ENCODE peak calls at places on chromosomes 11 and 22, in nine cellular contexts. B is mammary epithelial cell; E is activated CD8-positive, alpha-beta T cell treated with anti-CD3 and anti-CD28 coated beads for 36 hours; I is GM13977; A is right lobe of liver; G is AG04450; Y is K562; W is A549; M is WTC11. V is an unnamed sample.

GRCh38 chr11:120219157-120219934 is 8.5 kb downstream of the OAF start:
- DNase-seq in B (no peak), E (no peak), I (no peak), A (no peak), G (no peak), Y (no peak), W (no peak), M (no peak), V (no peak)

GRCh38 chr11:28017816-28018215 is 90.1 kb downstream of the KIF18A start:
- DNase-seq in B (peak; percentile 47), E (no peak), I (no peak), A (no peak), G (no peak), Y (no peak), W (no peak), M (no peak), V (no peak)

GRCh38 chr22:32583921-32584335 is 109.3 kb downstream of the FBXO7 start:
- DNase-seq in B (no peak), E (no peak), I (no peak), A (no peak), G (no peak), Y (no peak), W (no peak), M (no peak), V (no peak)

GRCh38 chr11:77668760-77669159 is 31.2 kb upstream of the CLNS1A start:
- DNase-seq in B (no peak), E (no peak), I (no peak), A (no peak), G (no peak), Y (no peak), W (no peak), M (no peak), V (no peak)

GRCh38 chr11:5380740-5381342 is 2.8 kb upstream of the OR51M1 start:
- DNase-seq in B (peak; percentile 35), E (peak; percentile 46), I (peak; percentile 50), A (peak; percentile 58), G (peak; percentile 55), Y (peak; percentile 70), W (peak; percentile 36), M (peak; percentile 74), V (peak; percentile 46)

GRCh38 chr11:125338886-125339811 is 156.9 kb downstream of the FEZ1 start:
- DNase-seq in B (no peak), E (no peak), I (no peak), A (no peak), G (no peak), Y (no peak), W (no peak), M (no peak), V (no peak)

GRCh38 chr11:65873280-65874156 is 918 bp upstream of the EFEMP2 start:
- DNase-seq in B (peak; percentile 88), E (peak; percentile 97), I (peak; percentile 97), A (peak; percentile 95), G (peak; percentile 78), Y (peak; percentile 92), W (peak; percentile 95), M (peak; percentile 97), V (peak; percentile 97)

GRCh38 chr11:30919389-30920172 is 333.4 kb upstream of the MPPED2 start:
- DNase-seq in B (no peak), E (no peak), I (no peak), A (no peak), G (no peak), Y (no peak), W (no peak), M (no peak), V (no peak)

GRCh38 chr11:66183581-66184048 is 84.8 kb upstream of the RAB1B start:
- DNase-seq in B (no peak), E (peak; percentile 8), I (no peak), A (no peak), G (no peak), Y (peak; percentile 39), W (no peak), M (no peak), V (no peak)

GRCh38 chr22:45310331-45311032 is 748 bp downstream of the FAM118A start:
- DNase-seq in B (no peak), E (peak; percentile 42), I (no peak), A (no peak), G (no peak), Y (peak; percentile 27), W (no peak), M (no peak), V (no peak)

GRCh38 chr11:107929611-107930200 is 1.5 kb downstream of the RAB39A start:
- DNase-seq in B (no peak), E (no peak), I (peak; percentile 56), A (no peak), G (no peak), Y (no peak), W (no peak), M (no peak), V (peak; percentile 53)

GRCh38 chr22:47292546-47293320 is 530.3 kb downstream of the TBC1D22A start:
- DNase-seq in B (no peak), E (no peak), I (no peak), A (no peak), G (no peak), Y (no peak), W (no peak), M (no peak), V (no peak)

GRCh38 chr11:124725719-124726105 is 14.0 kb upstream of the NRGN start:
- DNase-seq in B (peak; percentile 65), E (no peak), I (no peak), A (no peak), G (no peak), Y (no peak), W (no peak), M (no peak), V (no peak)

DNA sequence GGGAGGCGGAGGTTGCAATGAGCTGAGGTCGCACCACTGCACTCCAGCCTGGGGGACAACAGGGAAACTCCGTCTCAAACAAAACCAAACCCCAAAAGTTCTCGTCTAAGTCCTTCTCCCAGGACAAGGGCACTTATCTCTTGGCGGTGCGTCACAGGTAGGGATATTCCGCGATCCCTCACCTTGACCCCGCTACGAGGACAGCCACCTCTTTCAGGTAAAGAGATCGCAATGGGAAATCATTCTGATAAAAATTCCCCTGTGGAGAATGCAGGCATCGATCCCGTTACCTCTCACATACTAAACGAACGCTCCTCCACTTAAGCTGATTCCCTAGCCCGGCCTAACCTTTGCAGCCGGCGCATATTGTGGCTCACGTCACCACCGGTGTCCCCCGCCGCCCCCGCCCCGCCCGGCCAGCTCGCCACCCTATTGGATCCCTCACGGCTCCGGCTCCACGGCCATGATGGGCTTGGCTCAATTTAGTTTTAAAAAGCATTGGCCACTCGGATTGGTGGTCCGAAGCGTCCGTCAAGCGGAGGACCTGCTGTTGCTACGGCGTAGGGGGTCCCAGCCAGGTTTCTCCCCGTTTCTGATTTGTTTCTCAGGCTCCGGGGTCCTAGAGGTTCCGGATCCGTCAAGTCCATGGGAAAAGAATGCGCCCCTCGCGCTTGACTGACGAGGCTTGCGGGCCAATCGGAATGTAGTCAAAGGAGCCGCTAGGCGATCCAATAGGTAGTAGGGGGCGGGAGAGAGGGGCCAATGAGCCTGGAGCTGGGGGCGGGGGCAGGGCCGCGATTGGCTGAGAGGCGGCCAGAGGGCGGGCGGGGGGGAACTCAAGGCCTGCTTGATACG is 439 bp upstream of the PPP6R3 start:
- DNase-seq in B (peak; percentile 97), E (peak; percentile 97), I (peak; percentile 99), A (peak; percentile 98), G (peak; percentile 97), Y (peak; percentile 98), W (peak; percentile 98), M (peak; percentile 98), V (peak; percentile 98)
- TF ChIP-seq CTCF in B (no peak), E (no peak), I (no peak), A (no peak), G (no peak), Y (no peak), W (no peak), M (no peak), V (no peak)

GRCh38 chr11:105642870-105643269 is 33.0 kb downstream of the GRIA4 start:
- DNase-seq in B (no peak), E (no peak), I (no peak), A (no peak), G (no peak), Y (no peak), W (no peak), M (no peak), V (no peak)
- TF ChIP-seq CTCF in B (no peak), E (no peak), I (no peak), A (no peak), G (no peak), Y (no peak), W (no peak), M (no peak), V (no peak)

GRCh38 chr11:118438314-118438931 is 2.1 kb downstream of the KMT2A start:
- DNase-seq in B (peak; percentile 70), E (peak; percentile 67), I (peak; percentile 58), A (no peak), G (peak; percentile 57), Y (peak; percentile 82), W (peak; percentile 31), M (peak; percentile 27), V (peak; percentile 44)
- TF ChIP-seq CTCF in B (no peak), E (no peak), I (no peak), A (no peak), G (no peak), Y (no peak), W (no peak), M (no peak), V (no peak)

DNA sequence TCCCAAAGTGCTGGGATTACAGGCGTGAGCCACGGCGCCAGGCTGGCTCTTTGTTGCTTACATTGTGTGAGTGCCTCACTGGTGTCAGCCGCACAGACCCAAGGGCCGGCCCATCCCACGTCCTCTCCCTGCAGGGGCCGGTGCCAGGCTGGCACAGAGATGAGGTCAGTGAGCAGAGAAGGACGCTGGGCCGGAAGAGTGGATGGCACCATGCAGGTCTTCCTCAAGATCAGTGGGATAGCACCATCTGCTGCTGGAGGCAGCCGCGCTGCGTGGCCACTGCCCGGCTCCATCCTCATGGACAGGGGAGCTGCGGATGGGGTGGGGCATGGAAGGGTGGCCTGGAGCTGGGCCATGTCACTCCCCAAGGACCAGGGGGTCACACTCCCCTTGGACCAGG is 22.0 kb upstream of the FGF4 start:
- DNase-seq in B (no peak), E (no peak), I (no peak), A (no peak), G (no peak), Y (no peak), W (no peak), M (peak; percentile 34), V (no peak)
- TF ChIP-seq CTCF in B (no peak), E (no peak), I (no peak), A (no peak), G (no peak), Y (no peak), W (no peak), M (no peak), V (no peak)

V was measured in GM10248.